ENCODE peak calls at places on chromosome 7, in seven cellular contexts. D is AG20443; C is Kasumi-1; S is T-helper 1 cell; V is naive thymus-derived CD8-positive, alpha-beta T cell; P is NCI-H2107; J is NCI-H1436. L is an unnamed sample.

GRCh38 chr7:184768-185264 is 7.6 kb upstream of the FAM20C start:
- DNase-seq in D (peak), C (no peak), S (no peak), V (no peak), P (no peak), J (no peak), L (no peak)

GRCh38 chr7:142328006-142328405 is 70.1 kb upstream of the PRSS58 start:
- DNase-seq in D (no peak), C (no peak), S (no peak), V (no peak), P (no peak), J (no peak), L (no peak)

GRCh38 chr7:24291271-24291670 is 7.3 kb downstream of the NPY start:
- DNase-seq in D (no peak), C (no peak), S (no peak), V (no peak), P (no peak), J (no peak), L (no peak)

GRCh38 chr7:57449904-57450303 is at the start of gene ZNF716:
- DNase-seq in D (no peak), C (no peak), S (no peak), V (no peak), P (no peak), J (no peak), L (no peak)

GRCh38 chr7:81462672-81463071 is 307.2 kb downstream of the HGF start:
- DNase-seq in D (no peak), C (no peak), S (no peak), V (no peak), P (no peak), J (no peak), L (no peak)

GRCh38 chr7:92584953-92585352 is 5.2 kb downstream of the FAM133B start:
- DNase-seq in D (no peak), C (no peak), S (peak), V (no peak), P (no peak), J (no peak), L (no peak)

GRCh38 chr7:38731195-38731594 is 100.0 kb upstream of the AMPH start:
- DNase-seq in D (peak), C (no peak), S (no peak), V (no peak), P (no peak), J (no peak), L (no peak)

GRCh38 chr7:111198255-111198654 is 107.3 kb downstream of the LRRN3 start:
- DNase-seq in D (peak), C (no peak), S (peak), V (no peak), P (no peak), J (no peak), L (no peak)

GRCh38 chr7:106623846-106624245 is 37.1 kb downstream of the CCDC71L start:
- DNase-seq in D (peak), C (no peak), S (no peak), V (no peak), P (no peak), J (no peak), L (no peak)

GRCh38 chr7:15561840-15562239 is at the start of gene AGMO:
- DNase-seq in D (no peak), C (no peak), S (no peak), V (no peak), P (no peak), J (no peak), L (peak)

GRCh38 chr7:100683659-100684533 is 10.2 kb downstream of the GIGYF1 start:
- DNase-seq in D (no peak), C (no peak), S (no peak), V (no peak), P (no peak), J (no peak), L (no peak)

GRCh38 chr7:77811895-77812685 is 13.5 kb downstream of the PHTF2 start:
- DNase-seq in D (peak), C (no peak), S (no peak), V (no peak), P (no peak), J (no peak), L (no peak)

GRCh38 chr7:90624128-90624980 is 28.2 kb downstream of the CDK14 start:
- DNase-seq in D (peak), C (no peak), S (no peak), V (no peak), P (no peak), J (no peak), L (no peak)

GRCh38 chr7:139937685-139938084 is 108.6 kb downstream of the TBXAS1 start:
- DNase-seq in D (no peak), C (peak), S (no peak), V (no peak), P (no peak), J (no peak), L (no peak)

GRCh38 chr7:95716357-95717122 is 55.8 kb upstream of the DYNC1I1 start:
- DNase-seq in D (no peak), C (no peak), S (no peak), V (no peak), P (no peak), J (no peak), L (no peak)

GRCh38 chr7:91080351-91080750 is 183.9 kb upstream of the FZD1 start:
- DNase-seq in D (no peak), C (no peak), S (no peak), V (no peak), P (no peak), J (no peak), L (no peak)

GRCh38 chr7:80133361-80134104 is 1.1 kb upstream of the GNAI1 start:
- DNase-seq in D (no peak), C (no peak), S (no peak), V (no peak), P (no peak), J (no peak), L (no peak)

GRCh38 chr7:119090851-119091250 is 866.3 kb downstream of the ANKRD7 start:
- DNase-seq in D (no peak), C (no peak), S (no peak), V (no peak), P (no peak), J (no peak), L (no peak)

GRCh38 chr7:105860793-105861192 is 15.6 kb downstream of the ATXN7L1 start:
- DNase-seq in D (no peak), C (no peak), S (no peak), V (no peak), P (no peak), J (no peak), L (no peak)

L was measured in anterior cingulate cortex.